ENCODE peak calls at places on chromosomes 6 and 20, in eight cellular contexts. F is fibroblast of lung, J is Karpas-422, Z is IMR-90, K is GM23248, M is HCT116, C is A549, X is neural progenitor cell. I is an unnamed sample.

GRCh38 chr6:108959972-108960582 is 111.9 kb downstream of the ARMC2 start:
- DNase-seq in M (no peak), X (no peak), K (no peak), J (no peak), Z (no peak), F (no peak), C (no peak), I (no peak)

GRCh38 chr6:152309648-152310047 is 327.5 kb downstream of the SYNE1 start:
- DNase-seq in F (no peak), X (no peak), M (no peak), K (no peak), C (no peak), Z (no peak), J (no peak), I (no peak)

GRCh38 chr20:38999965-39000910 is 38.1 kb downstream of the DHX35 start:
- DNase-seq in J (no peak), Z (no peak), C (no peak), M (no peak), K (no peak), X (no peak), F (no peak), I (no peak)

GRCh38 chr6:159700970-159701369 is 7.9 kb upstream of the SOD2 start:
- DNase-seq in X (no peak), F (no peak), J (peak; percentile 82), Z (peak; percentile 55), M (no peak), K (peak; percentile 45), C (no peak), I (no peak)

GRCh38 chr6:77298298-77298697 is 165.0 kb downstream of the HTR1B start:
- DNase-seq in Z (peak; percentile 5), M (no peak), X (no peak), C (peak; percentile 80), F (no peak), K (no peak), J (no peak), I (no peak)

GRCh38 chr6:25058387-25058786 is 122.6 kb upstream of the RIPOR2 start:
- DNase-seq in M (no peak), Z (no peak), J (no peak), K (no peak), C (no peak), X (no peak), F (no peak), I (no peak)

GRCh38 chr6:91659881-91660280 is 1073.0 kb upstream of the MAP3K7 start:
- DNase-seq in J (no peak), M (no peak), F (no peak), Z (no peak), X (no peak), K (no peak), C (no peak), I (no peak)

GRCh38 chr20:2327620-2328555 is 32.1 kb downstream of the TGM3 start:
- DNase-seq in C (no peak), K (no peak), J (no peak), M (no peak), X (no peak), Z (no peak), F (no peak), I (no peak)

GRCh38 chr6:67047996-67048395 is 1341.0 kb upstream of the EYS start:
- DNase-seq in Z (no peak), M (no peak), C (no peak), K (no peak), J (no peak), X (no peak), F (peak; percentile 43), I (no peak)

GRCh38 chr20:32807706-32808105 is 12.0 kb upstream of the MAPRE1 start:
- DNase-seq in M (no peak), J (no peak), C (no peak), K (no peak), F (no peak), Z (no peak), X (peak; percentile 90), I (no peak)

GRCh38 chr6:110116258-110116657 is 63.2 kb downstream of the WASF1 start:
- DNase-seq in F (no peak), M (no peak), Z (no peak), C (no peak), K (no peak), X (peak; percentile 14), J (no peak), I (peak; percentile 39)

GRCh38 chr20:59291740-59292139 is 8.7 kb upstream of the EDN3 start:
- DNase-seq in J (no peak), X (no peak), M (no peak), C (no peak), Z (no peak), K (no peak), F (no peak), I (peak; percentile 44)

GRCh38 chr6:32641122-32641521 is 3.9 kb downstream of the HLA-DQA1 start:
- DNase-seq in X (no peak), F (no peak), Z (no peak), J (no peak), M (no peak), C (no peak), K (no peak), I (no peak)

GRCh38 chr6:32639440-32640394 is 2.5 kb downstream of the HLA-DQA1 start:
- DNase-seq in J (peak; percentile 39), K (no peak), X (no peak), F (no peak), C (no peak), Z (no peak), M (no peak), I (no peak)

GRCh38 chr6:32645047-32645703 is 8.0 kb downstream of the HLA-DQA1 start:
- DNase-seq in Z (no peak), M (no peak), X (no peak), C (no peak), K (no peak), J (peak; percentile 29), F (no peak), I (no peak)

GRCh38 chr6:32643904-32644303 is 6.7 kb downstream of the HLA-DQA1 start:
- DNase-seq in C (no peak), X (no peak), J (peak; percentile 36), K (no peak), M (no peak), F (no peak), Z (no peak), I (no peak)

DNA sequence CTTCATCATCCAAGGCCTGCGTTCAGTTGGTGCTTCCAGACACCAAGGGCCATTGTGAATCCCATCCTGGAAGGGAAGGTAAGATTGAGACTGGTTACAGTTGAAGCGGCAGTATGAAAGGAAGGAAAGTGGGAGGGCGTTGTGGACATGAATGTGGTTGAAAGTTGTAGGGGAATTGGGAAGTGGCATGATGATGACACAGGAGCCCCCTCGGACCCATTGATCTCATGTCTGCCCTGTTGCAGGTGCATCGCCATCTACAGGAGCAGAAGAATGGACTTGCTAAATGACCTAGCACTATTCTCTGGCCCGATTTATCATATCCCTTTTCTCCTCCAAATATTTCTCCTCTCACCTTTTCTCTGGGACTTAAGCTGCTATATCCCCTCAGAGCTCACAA is 5.5 kb downstream of the HLA-DQA1 start:
- DNase-seq in C (no peak), M (no peak), J (no peak), Z (no peak), X (no peak), K (no peak), F (no peak), I (no peak)
- H3K4me2 ChIP-seq in C (no peak overlapping the region), M (no peak overlapping the region), J (no peak overlapping the region), Z (no peak overlapping the region), X (no peak overlapping the region), K (no peak overlapping the region), F (no peak overlapping the region), I (no peak overlapping the region)

GRCh38 chr6:43766426-43766825 is 3.6 kb upstream of the VEGFA start:
- DNase-seq in M (no peak), K (no peak), C (no peak), F (no peak), J (no peak), X (no peak), Z (no peak), I (no peak)

GRCh38 chr6:43768506-43768860 is 1.5 kb upstream of the VEGFA start:
- DNase-seq in C (no peak), M (no peak), X (no peak), J (no peak), K (no peak), F (no peak), Z (no peak), I (no peak)

GRCh38 chr6:43767553-43768505 is 2.2 kb upstream of the VEGFA start:
- DNase-seq in K (no peak), C (no peak), Z (no peak), M (no peak), X (no peak), F (no peak), J (no peak), I (no peak)

GRCh38 chr6:43765776-43766175 is 4.2 kb upstream of the VEGFA start:
- DNase-seq in M (no peak), J (no peak), K (no peak), X (no peak), Z (no peak), F (no peak), C (no peak), I (no peak)

DNA sequence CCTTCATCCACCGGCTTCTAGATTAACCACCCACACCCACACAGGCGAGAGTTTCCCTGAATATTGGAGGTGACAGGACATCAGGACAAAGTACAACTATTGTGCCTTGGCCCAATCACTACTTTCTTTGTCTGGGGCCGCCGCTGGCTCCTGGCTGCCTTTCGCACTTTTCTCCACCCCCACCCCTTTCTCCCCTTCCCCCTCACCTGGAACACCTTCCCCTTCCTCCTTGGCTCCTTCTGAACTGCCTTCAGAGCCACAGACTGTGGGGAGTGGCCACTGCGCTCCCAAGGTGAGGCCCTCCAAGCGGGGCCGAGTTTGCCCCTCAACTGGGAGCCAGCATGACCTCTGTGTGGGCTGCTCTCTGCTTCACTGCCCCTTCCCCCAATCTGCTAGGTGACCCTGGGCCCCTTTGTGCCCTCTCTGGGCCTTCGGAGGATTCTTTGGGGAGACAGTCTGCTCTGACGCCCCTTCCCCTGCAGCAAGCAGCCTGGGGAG is 3.0 kb upstream of the VEGFA start:
- DNase-seq in J (no peak), M (no peak), X (no peak), K (no peak), F (no peak), Z (no peak), C (no peak), I (peak; percentile 62)
- H3K4me2 ChIP-seq in J (no peak overlapping the region), M (no peak overlapping the region), X (peak overlapping the region; percentile 29), K (no peak overlapping the region), F (no peak overlapping the region), Z (no peak overlapping the region), C (no peak overlapping the region), I (peak overlapping the region; percentile 34)

DNA sequence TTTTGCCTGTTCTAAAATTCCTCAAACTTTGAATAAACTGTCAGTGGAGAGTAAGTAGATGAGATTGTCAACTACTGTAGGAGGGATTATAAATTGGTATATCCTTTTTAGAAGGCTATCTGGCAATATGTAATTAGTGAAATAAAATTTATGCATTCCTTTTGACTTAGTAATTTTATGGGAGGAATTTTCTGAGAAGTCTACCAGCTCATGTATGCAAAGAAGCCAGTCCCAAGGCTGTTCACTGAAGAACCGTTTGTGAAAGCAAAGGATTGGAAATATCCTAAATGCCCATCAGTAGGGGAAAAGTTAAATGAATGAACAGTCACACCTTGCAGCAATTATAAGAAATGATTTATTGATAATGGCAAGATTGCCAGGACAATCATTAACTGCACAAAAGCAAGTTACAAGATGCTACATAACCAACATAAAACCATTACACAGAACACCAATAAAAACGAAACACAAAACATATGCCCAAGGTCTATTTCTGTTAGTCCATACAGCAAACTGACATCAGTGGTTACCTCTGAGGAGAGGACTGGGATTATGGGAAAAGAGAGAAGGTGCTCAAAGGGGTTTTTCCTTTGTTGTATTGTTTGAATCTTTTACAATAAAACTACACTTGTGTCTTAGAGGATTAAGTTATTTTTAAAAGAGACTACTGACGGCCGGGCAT is 4.6 kb upstream of the DSTN start:
- DNase-seq in K (peak; percentile 57), F (peak; percentile 45), X (no peak), C (no peak), M (no peak), Z (peak; percentile 44), J (no peak), I (no peak)
- H3K4me2 ChIP-seq in K (peak overlapping the region; percentile 45), F (no peak overlapping the region), X (no peak overlapping the region), C (peak overlapping the region; percentile 35), M (peak overlapping the region; percentile 7), Z (no peak overlapping the region), J (no peak overlapping the region), I (no peak overlapping the region)

GRCh38 chr20:54642733-54643667 is 167.6 kb downstream of the DOK5 start:
- DNase-seq in F (no peak), M (no peak), K (no peak), C (no peak), X (no peak), J (no peak), Z (no peak), I (no peak)
- H3K4me2 ChIP-seq in F (no peak overlapping the region), M (no peak overlapping the region), K (no peak overlapping the region), C (no peak overlapping the region), X (no peak overlapping the region), J (no peak overlapping the region), Z (no peak overlapping the region), I (no peak overlapping the region)